ENCODE peak calls at places on chromosomes 6 and 20, in nine cellular contexts. I is H4; T is activated T-cell treated with anti-CD3 and anti-CD28 coated beads, Interleukin-2, amount 50 U/mL, for 4 hours; G is NCI-H774; C is NCI-H1417; Z is A172; U is heart right ventricle; F is GDM1; D is brain microvascular endothelial cell. Q is an unnamed sample.

GRCh38 chr6:11354019-11354418 is 121.6 kb upstream of the NEDD9 start:
- DNase-seq in U (peak), D (peak), T (peak), C (no peak), I (peak), F (no peak), Z (no peak), G (no peak), Q (no peak)

GRCh38 chr6:707576-708236 is 14.8 kb upstream of the EXOC2 start:
- DNase-seq in I (peak), G (no peak), F (no peak), D (no peak), Z (no peak), C (no peak), U (no peak), T (no peak), Q (no peak)

GRCh38 chr6:44508646-44509045 is 121.1 kb downstream of the CDC5L start:
- DNase-seq in D (no peak), Z (peak), U (no peak), C (no peak), G (no peak), T (no peak), F (no peak), I (peak), Q (no peak)

GRCh38 chr6:123380257-123380656 is 256.5 kb downstream of the TRDN start:
- DNase-seq in T (no peak), C (peak), Z (peak), F (no peak), I (peak), U (peak), G (peak), D (peak), Q (peak)

GRCh38 chr20:34532751-34533150 is 16.5 kb downstream of the DYNLRB1 start:
- DNase-seq in D (no peak), G (no peak), I (no peak), C (no peak), Z (no peak), U (no peak), F (no peak), T (no peak), Q (no peak)

GRCh38 chr20:44728835-44729342 is 13.7 kb downstream of the CCN5 start:
- DNase-seq in Z (peak), T (no peak), U (peak), C (peak), G (peak), F (no peak), D (peak), I (peak), Q (no peak)

GRCh38 chr6:2854394-2854982 is 12.8 kb upstream of the SERPINB1 start:
- DNase-seq in U (no peak), D (peak), T (no peak), F (peak), Z (peak), I (no peak), G (no peak), C (no peak), Q (no peak)

GRCh38 chr20:8673116-8673515 is 395.8 kb upstream of the PLCB4 start:
- DNase-seq in G (no peak), C (no peak), T (no peak), Z (no peak), I (no peak), U (no peak), D (no peak), F (no peak), Q (peak)

Q was measured in cerebellum.